ENCODE peak calls at places on chromosomes 12 and 14, in eight cellular contexts. M is cardiac muscle cell; V is IMR-90; Q is GM23338; T is sigmoid colon; Z is transverse colon; U is naive thymus-derived CD4-positive, alpha-beta T cell; N is ovary. J is an unnamed sample. For H3K4me1, the result is how much of the 10 kb centered on the place peaks cover.

GRCh38 chr12:66776974-66777373 is 98.1 kb upstream of the GRIP1 start:
- DNase-seq in M (peak), V (no peak), Q (no peak), T (no peak), Z (no peak), U (peak), N (no peak), J (no peak)

GRCh38 chr14:72924332-72924731 is 1.9 kb upstream of the DCAF4 start:
- DNase-seq in M (peak), V (no peak), Q (no peak), T (no peak), Z (no peak), U (no peak), N (no peak), J (no peak)

GRCh38 chr14:72740504-72740961 is 153.4 kb downstream of the DPF3 start:
- DNase-seq in M (no peak), V (no peak), Q (no peak), T (peak), Z (no peak), U (no peak), N (no peak), J (no peak)

GRCh38 chr12:26338574-26339572 is 143.5 kb downstream of the SSPN start:
- DNase-seq in M (no peak), V (peak), Q (no peak), T (no peak), Z (no peak), U (no peak), N (no peak), J (no peak)

GRCh38 chr12:100823988-100824387 is 29.4 kb downstream of the ANO4 start:
- DNase-seq in M (no peak), V (peak), Q (no peak), T (no peak), Z (no peak), U (no peak), N (no peak), J (no peak)

GRCh38 chr12:63150255-63151060 is 543 bp downstream of the AVPR1A start:
- DNase-seq in M (peak), V (no peak), Q (peak), T (no peak), Z (no peak), U (no peak), N (peak), J (peak)

GRCh38 chr12:117803013-117803412 is 165.8 kb downstream of the KSR2 start:
- DNase-seq in M (no peak), V (no peak), Q (no peak), T (no peak), Z (peak), U (no peak), N (no peak), J (no peak)

GRCh38 chr12:65742481-65742971 is 81.8 kb upstream of the HMGA2 start:
- DNase-seq in M (no peak), V (peak), Q (peak), T (no peak), Z (no peak), U (no peak), N (peak), J (no peak)

GRCh38 chr14:74464785-74465184 is 28.3 kb downstream of the NPC2 start:
- DNase-seq in M (no peak), V (no peak), Q (no peak), T (no peak), Z (no peak), U (no peak), N (no peak), J (no peak)

GRCh38 chr12:78118036-78118435 is 287.3 kb downstream of the NAV3 start:
- DNase-seq in M (peak), V (no peak), Q (peak), T (no peak), Z (no peak), U (no peak), N (no peak), J (no peak)

GRCh38 chr12:106645074-106645421 is 62.2 kb downstream of the RFX4 start:
- DNase-seq in M (no peak), V (no peak), Q (no peak), T (peak), Z (peak), U (no peak), N (no peak), J (no peak)

GRCh38 chr12:55745361-55746146 is 2.6 kb downstream of the GDF11 start:
- DNase-seq in M (peak), V (no peak), Q (peak), T (peak), Z (no peak), U (no peak), N (peak), J (no peak)

GRCh38 chr14:59213368-59214315 is 25.2 kb downstream of the DAAM1 start:
- DNase-seq in M (no peak), V (peak), Q (peak), T (no peak), Z (no peak), U (no peak), N (no peak), J (no peak)

GRCh38 chr14:31268216-31268615 is 60.6 kb upstream of the HECTD1 start:
- DNase-seq in M (no peak), V (no peak), Q (no peak), T (no peak), Z (no peak), U (no peak), N (no peak), J (no peak)

GRCh38 chr12:98062464-98063245 is 452.7 kb upstream of the TMPO start:
- DNase-seq in M (no peak), V (no peak), Q (no peak), T (no peak), Z (no peak), U (no peak), N (no peak), J (no peak)

GRCh38 chr12:108257004-108257403 is 82.1 kb downstream of the CMKLR1 start:
- DNase-seq in M (no peak), V (no peak), Q (no peak), T (no peak), Z (no peak), U (no peak), N (no peak), J (no peak)

GRCh38 chr14:64971452-64971889 is 665 bp downstream of the RAB15 start:
- DNase-seq in M (peak), V (no peak), Q (peak), T (no peak), Z (no peak), U (no peak), N (no peak), J (no peak)

GRCh38 chr12:13209279-13210021 is 12.9 kb downstream of the EMP1 start:
- DNase-seq in M (no peak), V (no peak), Q (no peak), T (no peak), Z (no peak), U (no peak), N (no peak), J (no peak)

GRCh38 chr12:13205809-13206559 is 9.5 kb downstream of the EMP1 start:
- DNase-seq in M (no peak), V (peak), Q (no peak), T (no peak), Z (no peak), U (peak), N (no peak), J (peak)

GRCh38 chr12:13204428-13204827 is 7.9 kb downstream of the EMP1 start:
- DNase-seq in M (no peak), V (peak), Q (peak), T (no peak), Z (no peak), U (no peak), N (no peak), J (no peak)

GRCh38 chr12:13208533-13209278 is 12.2 kb downstream of the EMP1 start:
- DNase-seq in M (peak), V (peak), Q (peak), T (no peak), Z (no peak), U (no peak), N (no peak), J (no peak)

GRCh38 chr12:13206560-13206897 is 10.0 kb downstream of the EMP1 start:
- DNase-seq in M (no peak), V (no peak), Q (no peak), T (no peak), Z (no peak), U (no peak), N (no peak), J (no peak)
- H3K4me1 ChIP-seq in M (under half), V (under half), Q (under half), T (half or more), Z (under half), U (under half), N (under half), J (under half)

DNA sequence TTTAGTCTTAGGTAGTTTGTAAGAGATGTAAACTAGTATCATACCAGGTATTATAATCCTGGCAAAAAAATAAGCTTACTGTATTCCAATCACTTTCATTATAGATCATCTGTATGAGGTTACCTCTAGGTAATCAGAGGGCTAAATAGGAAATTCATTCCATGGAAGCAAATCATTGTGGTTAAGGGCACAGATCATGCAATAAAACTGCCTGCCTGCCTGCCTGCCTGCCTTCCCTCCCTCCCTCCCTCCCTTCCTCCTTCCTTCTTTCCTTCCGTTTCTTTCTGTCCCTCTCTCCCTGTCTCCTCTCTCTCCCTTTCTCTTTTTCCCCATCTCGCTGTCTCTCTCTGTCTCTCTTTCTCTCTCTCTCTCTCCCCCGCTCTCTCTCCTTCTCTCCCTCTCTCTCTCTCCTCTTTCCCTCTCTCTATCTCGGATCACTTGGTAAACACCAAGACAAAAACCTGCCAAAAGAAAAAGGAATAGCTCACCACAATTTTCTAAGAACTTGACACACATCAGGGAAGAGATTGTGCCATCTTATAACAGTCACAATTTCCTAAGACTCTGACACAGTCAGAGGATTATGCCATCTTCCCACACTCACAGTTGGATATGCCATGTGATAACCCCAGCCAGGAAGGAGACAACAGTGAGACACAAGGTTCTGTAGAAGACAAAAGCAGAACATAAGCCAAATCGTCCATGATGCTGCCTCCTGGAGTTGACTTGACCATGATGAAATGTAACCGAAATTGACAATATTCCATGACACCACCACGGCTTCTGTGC is 3.0 kb upstream of the CLEC9A start:
- DNase-seq in M (no peak), V (peak), Q (no peak), T (no peak), Z (no peak), U (no peak), N (no peak), J (no peak)
- H3K27ac ChIP-seq in M (no peak), V (no peak), Q (no peak), T (no peak), Z (no peak), U (no peak), N (no peak), J (peak)

GRCh38 chr12:113466770-113467153 is 4.9 kb downstream of the LHX5 start:
- DNase-seq in M (no peak), V (no peak), Q (no peak), T (no peak), Z (no peak), U (no peak), N (no peak), J (no peak)
- H3K4me3 ChIP-seq in M (peak), V (no peak), Q (peak), T (no peak), Z (peak), U (no peak), N (no peak), J (peak)

GRCh38 chr14:103395245-103395644 is 10.0 kb downstream of the MARK3 start:
- DNase-seq in M (no peak), V (peak), Q (no peak), T (no peak), Z (no peak), U (no peak), N (no peak), J (no peak)

GRCh38 chr14:103396463-103396862 is 11.2 kb downstream of the MARK3 start:
- DNase-seq in M (no peak), V (no peak), Q (no peak), T (no peak), Z (no peak), U (no peak), N (no peak), J (no peak)

GRCh38 chr14:103401223-103402214 is 16.3 kb downstream of the MARK3 start:
- DNase-seq in M (peak), V (peak), Q (peak), T (no peak), Z (no peak), U (no peak), N (no peak), J (no peak)

GRCh38 chr14:103400537-103400936 is 15.3 kb downstream of the MARK3 start:
- DNase-seq in M (no peak), V (no peak), Q (no peak), T (no peak), Z (no peak), U (no peak), N (no peak), J (no peak)

GRCh38 chr14:103398427-103399195 is 13.4 kb downstream of the MARK3 start:
- DNase-seq in M (no peak), V (peak), Q (no peak), T (no peak), Z (no peak), U (no peak), N (no peak), J (no peak)
- H3K4me1 ChIP-seq in M (half or more), V (under half), Q (under half), T (half or more), Z (under half), U (half or more), N (under half), J (half or more)

DNA sequence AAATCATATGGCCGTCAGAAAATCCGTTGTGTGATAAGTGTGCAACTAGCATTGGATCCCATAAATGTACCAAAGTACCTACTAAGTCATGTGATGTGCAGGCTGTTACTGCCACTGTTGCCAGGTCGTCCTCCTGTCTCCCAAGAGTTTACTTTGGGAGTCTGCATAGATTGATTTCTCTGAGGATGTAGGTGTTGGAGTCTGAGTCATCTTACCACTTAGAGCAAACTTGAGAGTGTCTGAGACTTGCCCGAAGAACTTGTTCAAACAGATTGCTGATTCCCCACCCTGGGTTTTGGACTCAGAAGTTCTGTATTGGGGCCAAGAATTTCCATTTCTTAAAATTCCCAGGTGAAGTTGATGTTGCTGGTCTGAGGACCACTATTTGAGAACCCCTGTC is 11.4 kb downstream of the TMX1 start:
- DNase-seq in M (no peak), V (no peak), Q (no peak), T (no peak), Z (no peak), U (no peak), N (no peak), J (no peak)
- H3K27ac ChIP-seq in M (no peak), V (no peak), Q (no peak), T (no peak), Z (no peak), U (no peak), N (no peak), J (no peak)

DNA sequence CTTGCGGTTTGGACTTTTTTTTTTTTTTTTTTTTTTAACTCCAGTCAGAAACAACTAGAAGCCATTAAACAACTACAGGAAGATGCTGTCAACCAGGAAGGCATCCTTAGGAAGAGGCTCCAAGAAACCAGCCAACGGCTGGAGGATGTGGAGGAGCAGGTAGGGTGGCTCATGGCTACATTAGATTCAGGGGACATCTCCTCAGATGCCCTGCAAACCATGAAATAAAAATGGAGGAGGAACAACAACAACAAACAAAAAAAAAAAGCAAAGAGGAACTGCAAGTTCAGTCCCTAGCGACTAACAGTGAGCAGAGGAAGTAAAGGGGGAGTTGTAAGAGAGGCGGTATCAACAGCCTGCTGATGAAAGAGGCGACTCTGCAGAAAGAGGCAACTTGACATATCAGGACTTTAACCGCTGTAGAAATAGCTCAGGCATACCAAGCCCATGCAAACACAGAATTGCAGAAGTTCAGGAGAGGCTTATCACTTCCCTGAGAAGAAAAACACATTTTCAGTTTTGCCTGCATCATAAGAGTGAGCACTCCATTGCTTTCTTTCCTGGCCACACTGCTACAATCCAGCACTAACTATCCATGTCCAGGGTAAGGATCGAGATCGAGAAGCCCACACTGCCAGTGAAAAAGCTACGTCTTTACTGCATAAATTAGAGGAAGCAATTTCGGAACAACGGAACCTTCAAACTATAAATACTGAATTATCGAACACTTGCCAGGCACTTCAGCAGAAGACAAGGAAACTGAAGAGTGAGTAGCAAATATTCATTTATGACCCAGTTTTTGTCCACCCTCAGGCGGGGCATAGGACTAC is 103.5 kb upstream of the BCAT1 start:
- DNase-seq in M (peak), V (no peak), Q (peak), T (no peak), Z (peak), U (peak), N (no peak), J (no peak)
- H3K4me3 ChIP-seq in M (no peak), V (no peak), Q (no peak), T (no peak), Z (peak), U (peak), N (peak), J (no peak)

DNA sequence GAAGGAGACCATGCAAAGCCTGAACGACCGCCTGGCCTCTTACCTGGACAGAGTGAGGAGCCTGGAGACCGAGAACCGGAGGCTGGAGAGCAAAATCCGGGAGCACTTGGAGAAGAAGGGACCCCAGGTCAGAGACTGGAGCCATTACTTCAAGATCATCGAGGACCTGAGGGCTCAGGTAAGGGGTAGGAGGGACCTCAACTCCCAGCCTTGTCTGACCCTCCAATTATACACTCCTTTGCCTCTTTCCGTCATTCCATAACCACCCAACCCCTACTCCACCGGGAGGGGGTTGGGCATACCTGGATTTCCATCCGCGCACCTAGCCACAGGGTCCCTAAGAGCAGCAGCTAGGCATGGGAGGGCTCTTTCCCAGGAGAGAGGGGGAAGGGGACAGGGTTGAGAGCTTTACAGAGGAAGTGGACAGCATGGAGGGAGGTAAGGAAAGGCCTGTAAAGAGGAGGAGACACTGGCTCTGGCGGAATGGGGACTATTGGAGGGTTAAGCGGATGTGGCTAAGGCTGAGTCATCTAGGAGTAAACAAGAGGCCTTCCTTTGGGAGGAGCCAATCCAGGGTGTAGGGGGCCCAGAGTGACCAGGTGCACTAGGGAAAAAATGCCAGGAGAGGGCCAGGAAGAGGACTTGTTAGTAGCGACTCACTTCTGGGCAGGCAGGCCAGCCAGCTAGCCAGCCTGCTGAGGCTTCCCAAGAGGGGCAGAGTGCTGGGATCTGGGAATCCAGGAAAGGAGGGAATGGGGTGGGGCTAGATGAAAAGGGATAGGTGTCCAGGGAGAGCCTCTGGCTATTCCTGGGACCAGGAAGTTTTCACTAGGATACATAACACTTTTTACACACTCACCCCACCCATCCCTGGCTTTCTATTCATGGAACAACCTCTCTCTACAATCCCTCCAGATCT is 754 bp downstream of the KRT18 start:
- DNase-seq in M (no peak), V (peak), Q (peak), T (no peak), Z (peak), U (no peak), N (no peak), J (peak)
- H3K4me1 ChIP-seq in M (under half), V (under half), Q (under half), T (under half), Z (under half), U (under half), N (under half), J (under half)

J was measured in RWPE2.